ENCODE peak calls at places on chromosomes 16 and 17, in seven cellular contexts. J, C, L, B, I, K and E are unnamed samples.

GRCh38 chr17:78985395-78985794 is 5.7 kb upstream of the LGALS3BP start:
- DNase-seq in J (no peak), C (no peak), L (no peak), B (no peak), I (no peak), K (no peak), E (no peak)

GRCh38 chr16:1708768-1709180 is 2.8 kb downstream of the MAPK8IP3 start:
- DNase-seq in J (no peak), C (no peak), L (no peak), B (no peak), I (no peak), K (peak; percentile 80), E (peak; percentile 86)

GRCh38 chr17:65558311-65558682 is 3.2 kb downstream of the AXIN2 start:
- DNase-seq in J (no peak), C (no peak), L (no peak), B (no peak), I (no peak), K (no peak), E (no peak)

GRCh38 chr17:51152766-51153209 is 571 bp upstream of the NME1 start:
- DNase-seq in J (no peak), C (no peak), L (peak; percentile 67), B (peak; percentile 27), I (no peak), K (no peak), E (peak; percentile 32)

GRCh38 chr17:48624544-48625501 is 1.3 kb downstream of the HOXB9 start:
- DNase-seq in J (peak; percentile 50), C (peak; percentile 80), L (peak; percentile 73), B (no peak), I (no peak), K (peak; percentile 55), E (no peak)

GRCh38 chr16:30951785-30952184 is 2.9 kb downstream of the ORAI3 start:
- DNase-seq in J (no peak), C (no peak), L (no peak), B (no peak), I (no peak), K (no peak), E (peak; percentile 70)

GRCh38 chr16:71746442-71747046 is 22.0 kb upstream of the PHLPP2 start:
- DNase-seq in J (peak; percentile 69), C (no peak), L (peak; percentile 57), B (peak; percentile 51), I (no peak), K (peak; percentile 42), E (peak; percentile 52)

GRCh38 chr17:1227917-1228751 is 42.1 kb upstream of the BHLHA9 start:
- DNase-seq in J (no peak), C (peak; percentile 59), L (no peak), B (no peak), I (peak; percentile 32), K (no peak), E (no peak)

GRCh38 chr16:27304881-27305280 is 8.9 kb upstream of the IL4R start:
- DNase-seq in J (no peak), C (no peak), L (no peak), B (no peak), I (no peak), K (no peak), E (no peak)
- TF ChIP-seq RFX5 in J (no peak), C (no peak), L (no peak), B (no peak), I (no peak), K (no peak), E (no peak)

DNA sequence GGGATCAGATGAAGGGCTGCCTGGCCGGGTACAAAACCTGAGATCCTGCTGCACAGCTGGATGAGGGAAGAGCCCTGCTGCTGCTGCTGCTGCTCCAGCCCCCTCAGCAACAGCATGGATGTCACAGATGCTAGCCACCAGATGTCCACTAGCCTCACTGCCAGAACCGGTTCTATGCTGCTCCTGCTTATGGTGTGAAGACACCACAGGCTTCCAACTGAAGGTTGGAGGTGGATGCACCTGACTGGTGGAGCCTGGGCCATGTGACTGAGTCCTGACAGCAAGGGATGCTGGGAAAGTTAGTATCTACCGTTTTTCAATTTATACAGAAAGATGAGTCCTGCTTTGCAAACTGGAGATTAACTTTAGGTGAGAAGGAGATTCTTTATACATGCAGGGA is 17.6 kb downstream of the ACTG1 start:
- DNase-seq in J (peak; percentile 61), C (no peak), L (peak; percentile 86), B (no peak), I (no peak), K (no peak), E (no peak)
- TF ChIP-seq RFX5 in J (no peak), C (no peak), L (no peak), B (no peak), I (no peak), K (no peak), E (no peak)

DNA sequence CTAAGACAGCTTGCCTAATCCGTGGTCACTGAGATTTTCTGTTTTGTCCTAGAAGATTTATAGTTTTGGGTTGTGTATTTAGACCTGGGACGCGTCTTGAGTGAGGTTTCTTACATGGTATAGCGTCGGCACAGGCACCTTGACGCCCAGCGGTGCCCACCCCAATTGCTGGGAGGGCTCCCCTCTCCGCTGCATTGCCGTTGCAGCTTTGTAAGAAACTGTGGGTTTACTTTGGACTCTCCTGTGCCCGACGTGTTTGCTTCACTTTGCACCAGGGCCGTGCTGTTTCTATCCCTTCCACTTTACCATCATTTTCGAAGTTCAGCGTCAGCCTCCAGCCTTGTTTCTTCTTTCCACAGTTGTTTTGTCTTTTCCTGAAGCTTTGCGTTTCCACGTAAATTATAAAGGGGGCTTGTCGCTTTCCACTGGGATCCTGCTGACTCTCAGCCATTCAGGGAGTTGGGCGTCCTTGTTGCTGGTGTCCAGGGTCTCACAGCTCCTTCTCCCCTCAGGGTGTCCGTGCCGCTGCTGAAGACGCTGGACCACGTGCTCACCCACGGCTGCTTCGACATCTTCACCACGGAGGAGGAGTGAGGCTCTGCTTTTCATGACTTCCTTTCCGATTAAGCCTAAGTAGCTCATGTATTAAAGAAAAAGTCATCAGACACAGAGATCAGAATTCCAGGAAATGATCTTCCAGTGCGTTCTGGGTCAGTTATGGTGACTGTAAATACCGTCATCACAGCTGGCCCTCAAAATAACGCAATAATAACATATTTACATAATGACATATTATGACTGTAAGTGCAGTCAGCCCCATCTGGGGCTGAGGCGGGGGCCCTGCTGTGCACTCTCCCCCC is 92.6 kb upstream of the ZNF750 start:
- DNase-seq in J (no peak), C (no peak), L (no peak), B (no peak), I (no peak), K (no peak), E (peak; percentile 86)
- TF ChIP-seq RFX5 in J (no peak), C (no peak), L (no peak), B (no peak), I (no peak), K (no peak), E (no peak)

GRCh38 chr17:74798239-74798707 is 22.1 kb upstream of the NAT9 start:
- DNase-seq in J (no peak), C (no peak), L (no peak), B (no peak), I (no peak), K (no peak), E (peak; percentile 36)
- TF ChIP-seq RFX5 in J (no peak), C (no peak), L (no peak), B (no peak), I (no peak), K (no peak), E (no peak)

GRCh38 chr16:81526935-81527334 is 82.3 kb downstream of the CMIP start:
- DNase-seq in J (peak; percentile 53), C (no peak), L (no peak), B (no peak), I (no peak), K (peak; percentile 77), E (peak; percentile 27)
- TF ChIP-seq RFX5 in J (no peak), C (no peak), L (no peak), B (no peak), I (no peak), K (no peak), E (no peak)